ENCODE peak calls at places on chromosomes 2 and 18, in four cellular contexts. One of them, this sample, is unnamed.

GRCh38 chr2:102837626-102838198 is 75.9 kb downstream of the TMEM182 start:
- DNase-seq in K562: no peak
- DNase-seq in IMR-90: no peak
- DNase-seq in HepG2: no peak
- DNase-seq in this sample: no peak

GRCh38 chr2:57444731-57445414 is 601.7 kb upstream of the VRK2 start:
- DNase-seq in K562: no peak
- DNase-seq in IMR-90: no peak
- DNase-seq in HepG2: no peak
- DNase-seq in this sample: no peak

GRCh38 chr2:9779572-9780264 is 63.6 kb upstream of the TAF1B start:
- DNase-seq in K562: no peak
- DNase-seq in IMR-90: no peak
- DNase-seq in HepG2: no peak
- DNase-seq in this sample: no peak

GRCh38 chr18:25560369-25560768 is 208.4 kb upstream of the ZNF521 start:
- DNase-seq in K562: no peak
- DNase-seq in IMR-90: no peak
- DNase-seq in HepG2: no peak
- DNase-seq in this sample: no peak

GRCh38 chr2:119574108-119574815 is 30.0 kb downstream of the CFAP221 start:
- DNase-seq in K562: no peak
- DNase-seq in IMR-90: no peak
- DNase-seq in HepG2: no peak
- DNase-seq in this sample: no peak

GRCh38 chr2:60820416-60821132 is 60.8 kb upstream of the REL start:
- DNase-seq in K562: no peak
- DNase-seq in IMR-90: no peak
- DNase-seq in HepG2: no peak
- DNase-seq in this sample: no peak

GRCh38 chr2:120596191-120596781 is 139.4 kb upstream of the GLI2 start:
- DNase-seq in K562: no peak
- DNase-seq in IMR-90: no peak
- DNase-seq in HepG2: no peak
- DNase-seq in this sample: no peak

GRCh38 chr2:8633735-8634313 is 48.0 kb upstream of the ID2 start:
- DNase-seq in K562: no peak
- DNase-seq in IMR-90: peak
- DNase-seq in HepG2: peak
- DNase-seq in this sample: peak

GRCh38 chr2:194870974-194871535 is 786.0 kb upstream of the SLC39A10 start:
- DNase-seq in K562: no peak
- DNase-seq in IMR-90: no peak
- DNase-seq in HepG2: no peak
- DNase-seq in this sample: no peak

GRCh38 chr2:151315381-151315903 is 26.0 kb upstream of the NMI start:
- DNase-seq in K562: no peak
- DNase-seq in IMR-90: peak
- DNase-seq in HepG2: no peak
- DNase-seq in this sample: no peak

GRCh38 chr2:189702071-189702470 is 27.6 kb downstream of the ANKAR start:
- DNase-seq in K562: no peak
- DNase-seq in IMR-90: no peak
- DNase-seq in HepG2: peak
- DNase-seq in this sample: no peak

GRCh38 chr2:177668617-177669016 is 276.0 kb downstream of the AGPS start:
- DNase-seq in K562: no peak
- DNase-seq in IMR-90: no peak
- DNase-seq in HepG2: no peak
- DNase-seq in this sample: no peak

GRCh38 chr18:62925031-62925688 is 209.8 kb downstream of the PHLPP1 start:
- DNase-seq in K562: no peak
- DNase-seq in IMR-90: peak
- DNase-seq in HepG2: no peak
- DNase-seq in this sample: no peak

GRCh38 chr18:57621252-57621607 is 406 bp downstream of the NARS1 start:
- DNase-seq in K562: no peak
- DNase-seq in IMR-90: no peak
- DNase-seq in HepG2: no peak
- DNase-seq in this sample: no peak

GRCh38 chr18:41993151-41993550 is 38.1 kb downstream of the PIK3C3 start:
- DNase-seq in K562: no peak
- DNase-seq in IMR-90: no peak
- DNase-seq in HepG2: no peak
- DNase-seq in this sample: no peak

GRCh38 chr2:239807568-239807967 is 217.6 kb downstream of the NDUFA10 start:
- DNase-seq in K562: no peak
- DNase-seq in IMR-90: no peak
- DNase-seq in HepG2: no peak
- DNase-seq in this sample: no peak

GRCh38 chr18:11908182-11909080 is at the start of gene MPPE1:
- DNase-seq in K562: peak
- DNase-seq in IMR-90: peak
- DNase-seq in HepG2: peak
- DNase-seq in this sample: peak

GRCh38 chr2:30771200-30771599 is 36.0 kb downstream of the CAPN13 start:
- DNase-seq in K562: no peak
- DNase-seq in IMR-90: no peak
- DNase-seq in HepG2: no peak
- DNase-seq in this sample: no peak

GRCh38 chr2:160281213-160281612 is 81.1 kb upstream of the ITGB6 start:
- DNase-seq in K562: no peak
- DNase-seq in IMR-90: no peak
- DNase-seq in HepG2: peak
- DNase-seq in this sample: no peak

GRCh38 chr2:160279813-160280465 is 79.9 kb upstream of the ITGB6 start:
- DNase-seq in K562: no peak
- DNase-seq in IMR-90: peak
- DNase-seq in HepG2: no peak
- DNase-seq in this sample: no peak

GRCh38 chr2:160278101-160278888 is 78.2 kb upstream of the ITGB6 start:
- DNase-seq in K562: no peak
- DNase-seq in IMR-90: no peak
- DNase-seq in HepG2: no peak
- DNase-seq in this sample: no peak

GRCh38 chr2:160275646-160276045 is 75.6 kb upstream of the ITGB6 start:
- DNase-seq in K562: no peak
- DNase-seq in IMR-90: no peak
- DNase-seq in HepG2: no peak
- DNase-seq in this sample: peak

GRCh38 chr2:160278889-160279196 is 78.8 kb upstream of the ITGB6 start:
- DNase-seq in K562: no peak
- DNase-seq in IMR-90: peak
- DNase-seq in HepG2: peak
- DNase-seq in this sample: peak
- TF ChIP-seq MAZ in K562: no peak
- TF ChIP-seq MAZ in IMR-90: no peak
- TF ChIP-seq MAZ in HepG2: no peak
- TF ChIP-seq MAZ in this sample: no peak

GRCh38 chr2:220590476-220590875 is 963.0 kb downstream of the SLC4A3 start:
- DNase-seq in K562: no peak
- DNase-seq in IMR-90: no peak
- DNase-seq in HepG2: no peak
- DNase-seq in this sample: no peak

GRCh38 chr2:220588148-220588547 is 960.7 kb downstream of the SLC4A3 start:
- DNase-seq in K562: no peak
- DNase-seq in IMR-90: no peak
- DNase-seq in HepG2: no peak
- DNase-seq in this sample: no peak

GRCh38 chr2:220585241-220585640 is 957.8 kb downstream of the SLC4A3 start:
- DNase-seq in K562: no peak
- DNase-seq in IMR-90: peak
- DNase-seq in HepG2: no peak
- DNase-seq in this sample: no peak

DNA sequence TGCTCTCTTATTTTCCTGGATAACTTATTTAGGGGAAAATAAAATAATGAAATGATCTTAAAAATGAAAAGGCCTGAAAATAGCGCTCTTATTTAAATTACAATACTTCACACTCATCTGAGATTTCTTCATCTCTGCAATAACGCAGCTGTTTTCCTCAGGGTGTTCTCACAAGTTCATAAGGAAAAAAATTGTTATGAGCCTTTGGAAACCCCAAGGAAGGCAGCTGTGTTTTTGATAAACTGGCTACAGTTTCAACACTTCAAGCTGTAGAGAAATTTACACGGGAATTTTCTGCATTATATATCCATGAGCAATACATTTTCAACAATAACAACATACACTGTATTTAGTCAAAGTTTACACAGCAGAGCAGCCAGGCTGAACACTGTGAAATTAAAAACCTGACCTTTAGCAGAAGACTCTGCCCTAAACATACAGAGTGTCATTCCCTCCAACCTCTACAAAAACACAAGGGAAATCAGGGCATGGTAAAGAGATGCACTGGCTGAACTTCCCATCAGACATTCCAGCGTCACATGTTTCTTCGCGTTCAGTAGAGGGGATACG is 959.6 kb downstream of the SLC4A3 start:
- DNase-seq in K562: no peak
- DNase-seq in IMR-90: peak
- DNase-seq in HepG2: no peak
- DNase-seq in this sample: no peak
- TF ChIP-seq MAZ in K562: no peak
- TF ChIP-seq MAZ in IMR-90: no peak
- TF ChIP-seq MAZ in HepG2: no peak
- TF ChIP-seq MAZ in this sample: no peak

GRCh38 chr2:156896294-156896693 is 361.2 kb upstream of the GALNT5 start:
- DNase-seq in K562: no peak
- DNase-seq in IMR-90: peak
- DNase-seq in HepG2: no peak
- DNase-seq in this sample: no peak
- TF ChIP-seq MAZ in K562: no peak
- TF ChIP-seq MAZ in IMR-90: no peak
- TF ChIP-seq MAZ in HepG2: no peak
- TF ChIP-seq MAZ in this sample: no peak

GRCh38 chr2:231666171-231667095 is 41.9 kb upstream of the PTMA start:
- DNase-seq in K562: peak
- DNase-seq in IMR-90: peak
- DNase-seq in HepG2: peak
- DNase-seq in this sample: peak
- TF ChIP-seq MAZ in K562: peak
- TF ChIP-seq MAZ in IMR-90: peak
- TF ChIP-seq MAZ in HepG2: no peak
- TF ChIP-seq MAZ in this sample: peak

GRCh38 chr2:218405365-218406208 is 5.9 kb downstream of the CTDSP1 start:
- DNase-seq in K562: no peak
- DNase-seq in IMR-90: no peak
- DNase-seq in HepG2: no peak
- DNase-seq in this sample: no peak

GRCh38 chr2:218406209-218406948 is 6.7 kb downstream of the CTDSP1 start:
- DNase-seq in K562: peak
- DNase-seq in IMR-90: peak
- DNase-seq in HepG2: peak
- DNase-seq in this sample: peak

GRCh38 chr2:218404351-218405145 is 4.9 kb downstream of the CTDSP1 start:
- DNase-seq in K562: no peak
- DNase-seq in IMR-90: no peak
- DNase-seq in HepG2: no peak
- DNase-seq in this sample: no peak

GRCh38 chr2:218407717-218408116 is 8.0 kb downstream of the CTDSP1 start:
- DNase-seq in K562: no peak
- DNase-seq in IMR-90: no peak
- DNase-seq in HepG2: no peak
- DNase-seq in this sample: no peak

GRCh38 chr2:218406949-218407703 is 7.5 kb downstream of the CTDSP1 start:
- DNase-seq in K562: no peak
- DNase-seq in IMR-90: peak
- DNase-seq in HepG2: no peak
- DNase-seq in this sample: no peak
- TF ChIP-seq MAZ in K562: no peak
- TF ChIP-seq MAZ in IMR-90: no peak
- TF ChIP-seq MAZ in HepG2: no peak
- TF ChIP-seq MAZ in this sample: no peak

GRCh38 chr2:64023485-64024258 is 4.4 kb upstream of the VPS54 start:
- DNase-seq in K562: no peak
- DNase-seq in IMR-90: no peak
- DNase-seq in HepG2: peak
- DNase-seq in this sample: no peak
- TF ChIP-seq MAZ in K562: no peak
- TF ChIP-seq MAZ in IMR-90: no peak
- TF ChIP-seq MAZ in HepG2: no peak
- TF ChIP-seq MAZ in this sample: no peak

DNA sequence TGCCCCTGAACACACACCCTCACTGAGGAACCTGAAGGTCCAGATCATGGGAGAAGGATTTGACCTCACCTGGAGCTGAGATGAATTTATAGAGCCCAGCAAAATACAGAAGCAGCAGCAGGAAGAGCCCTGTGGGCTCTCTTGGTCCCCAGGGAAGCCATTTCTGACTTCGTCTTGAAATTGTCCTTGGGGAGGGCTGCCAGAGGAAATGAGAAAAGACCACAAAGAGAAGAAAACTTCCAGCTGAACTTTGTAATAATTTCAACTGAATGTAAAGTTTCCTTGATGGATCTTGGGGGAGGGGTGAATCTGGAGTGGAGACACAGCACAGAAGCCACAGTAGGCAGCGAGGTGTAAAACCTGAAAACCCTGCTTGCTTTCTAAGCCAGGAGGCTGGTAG is 500.9 kb upstream of the NXPH2 start:
- DNase-seq in K562: no peak
- DNase-seq in IMR-90: no peak
- DNase-seq in HepG2: no peak
- DNase-seq in this sample: no peak
- TF ChIP-seq MAZ in K562: no peak
- TF ChIP-seq MAZ in IMR-90: no peak
- TF ChIP-seq MAZ in HepG2: no peak
- TF ChIP-seq MAZ in this sample: no peak

GRCh38 chr2:236694125-236694888 is 124.7 kb downstream of the ACKR3 start:
- DNase-seq in K562: no peak
- DNase-seq in IMR-90: no peak
- DNase-seq in HepG2: no peak
- DNase-seq in this sample: no peak
- TF ChIP-seq MAZ in K562: no peak
- TF ChIP-seq MAZ in IMR-90: no peak
- TF ChIP-seq MAZ in HepG2: no peak
- TF ChIP-seq MAZ in this sample: no peak

This sample was measured in A549.